ENCODE peak calls at places on chromosome 1, in eight cellular contexts. One of them, this sample, is unnamed.

GRCh38 chr1:184442260-184442659 is 55.4 kb downstream of the C1orf21 start:
- DNase-seq in esophagus squamous epithelium: no peak
- DNase-seq in neural crest cell: no peak
- DNase-seq in fibroblast of pulmonary artery: no peak
- DNase-seq in endothelial cell: no peak
- DNase-seq in foreskin keratinocyte: no peak
- DNase-seq in fibroblast of mammary gland: no peak
- DNase-seq in left ventricle myocardium inferior: no peak
- DNase-seq in this sample: no peak

GRCh38 chr1:165539306-165539705 is 4.5 kb upstream of the LRRC52 start:
- DNase-seq in esophagus squamous epithelium: no peak
- DNase-seq in neural crest cell: no peak
- DNase-seq in fibroblast of pulmonary artery: no peak
- DNase-seq in endothelial cell: no peak
- DNase-seq in foreskin keratinocyte: no peak
- DNase-seq in fibroblast of mammary gland: no peak
- DNase-seq in left ventricle myocardium inferior: no peak
- DNase-seq in this sample: no peak

GRCh38 chr1:9058465-9058864 is 11.0 kb downstream of the SLC2A5 start:
- DNase-seq in esophagus squamous epithelium: no peak
- DNase-seq in neural crest cell: no peak
- DNase-seq in fibroblast of pulmonary artery: peak; percentile 24
- DNase-seq in endothelial cell: no peak
- DNase-seq in foreskin keratinocyte: no peak
- DNase-seq in fibroblast of mammary gland: no peak
- DNase-seq in left ventricle myocardium inferior: no peak
- DNase-seq in this sample: no peak

GRCh38 chr1:65691152-65691900 is 101.4 kb upstream of the PDE4B start:
- DNase-seq in esophagus squamous epithelium: no peak
- DNase-seq in neural crest cell: no peak
- DNase-seq in fibroblast of pulmonary artery: peak; percentile 21
- DNase-seq in endothelial cell: no peak
- DNase-seq in foreskin keratinocyte: no peak
- DNase-seq in fibroblast of mammary gland: no peak
- DNase-seq in left ventricle myocardium inferior: peak; percentile 22
- DNase-seq in this sample: no peak

GRCh38 chr1:62508187-62508758 is 71.4 kb downstream of the USP1 start:
- DNase-seq in esophagus squamous epithelium: no peak
- DNase-seq in neural crest cell: no peak
- DNase-seq in fibroblast of pulmonary artery: peak; percentile 78
- DNase-seq in endothelial cell: no peak
- DNase-seq in foreskin keratinocyte: no peak
- DNase-seq in fibroblast of mammary gland: peak; percentile 67
- DNase-seq in left ventricle myocardium inferior: no peak
- DNase-seq in this sample: peak; percentile 12

GRCh38 chr1:116044071-116044470 is 67.1 kb upstream of the MAB21L3 start:
- DNase-seq in esophagus squamous epithelium: no peak
- DNase-seq in neural crest cell: no peak
- DNase-seq in fibroblast of pulmonary artery: no peak
- DNase-seq in endothelial cell: no peak
- DNase-seq in foreskin keratinocyte: no peak
- DNase-seq in fibroblast of mammary gland: no peak
- DNase-seq in left ventricle myocardium inferior: no peak
- DNase-seq in this sample: no peak

GRCh38 chr1:178630418-178630817 is 94.6 kb upstream of the RALGPS2 start:
- DNase-seq in esophagus squamous epithelium: no peak
- DNase-seq in neural crest cell: no peak
- DNase-seq in fibroblast of pulmonary artery: no peak
- DNase-seq in endothelial cell: no peak
- DNase-seq in foreskin keratinocyte: no peak
- DNase-seq in fibroblast of mammary gland: peak; percentile 57
- DNase-seq in left ventricle myocardium inferior: no peak
- DNase-seq in this sample: no peak

GRCh38 chr1:19203440-19203839 is 6.6 kb downstream of the UBR4 start:
- DNase-seq in esophagus squamous epithelium: no peak
- DNase-seq in neural crest cell: no peak
- DNase-seq in fibroblast of pulmonary artery: peak; percentile 64
- DNase-seq in endothelial cell: no peak
- DNase-seq in foreskin keratinocyte: peak; percentile 21
- DNase-seq in fibroblast of mammary gland: peak; percentile 93
- DNase-seq in left ventricle myocardium inferior: no peak
- DNase-seq in this sample: no peak

GRCh38 chr1:27144920-27145661 is 9.8 kb downstream of the SLC9A1 start:
- DNase-seq in esophagus squamous epithelium: no peak
- DNase-seq in neural crest cell: no peak
- DNase-seq in fibroblast of pulmonary artery: peak; percentile 59
- DNase-seq in endothelial cell: no peak
- DNase-seq in foreskin keratinocyte: no peak
- DNase-seq in fibroblast of mammary gland: peak; percentile 66
- DNase-seq in left ventricle myocardium inferior: no peak
- DNase-seq in this sample: peak; percentile 47

GRCh38 chr1:172874950-172875349 is 175.8 kb downstream of the TNFSF18 start:
- DNase-seq in esophagus squamous epithelium: no peak
- DNase-seq in neural crest cell: no peak
- DNase-seq in fibroblast of pulmonary artery: no peak
- DNase-seq in endothelial cell: no peak
- DNase-seq in foreskin keratinocyte: peak; percentile 27
- DNase-seq in fibroblast of mammary gland: no peak
- DNase-seq in left ventricle myocardium inferior: no peak
- DNase-seq in this sample: no peak

GRCh38 chr1:233584931-233585330 is 29.0 kb upstream of the KCNK1 start:
- DNase-seq in esophagus squamous epithelium: no peak
- DNase-seq in neural crest cell: no peak
- DNase-seq in fibroblast of pulmonary artery: no peak
- DNase-seq in endothelial cell: no peak
- DNase-seq in foreskin keratinocyte: no peak
- DNase-seq in fibroblast of mammary gland: no peak
- DNase-seq in left ventricle myocardium inferior: no peak
- DNase-seq in this sample: no peak

GRCh38 chr1:187212377-187212776 is 383.6 kb downstream of the PLA2G4A start:
- DNase-seq in esophagus squamous epithelium: no peak
- DNase-seq in neural crest cell: no peak
- DNase-seq in fibroblast of pulmonary artery: no peak
- DNase-seq in endothelial cell: no peak
- DNase-seq in foreskin keratinocyte: no peak
- DNase-seq in fibroblast of mammary gland: no peak
- DNase-seq in left ventricle myocardium inferior: no peak
- DNase-seq in this sample: no peak

GRCh38 chr1:70277875-70278274 is 56.7 kb downstream of the SRSF11 start:
- DNase-seq in esophagus squamous epithelium: no peak
- DNase-seq in neural crest cell: no peak
- DNase-seq in fibroblast of pulmonary artery: no peak
- DNase-seq in endothelial cell: no peak
- DNase-seq in foreskin keratinocyte: no peak
- DNase-seq in fibroblast of mammary gland: no peak
- DNase-seq in left ventricle myocardium inferior: no peak
- DNase-seq in this sample: no peak

GRCh38 chr1:31336687-31337467 is 36.0 kb downstream of the FABP3 start:
- DNase-seq in esophagus squamous epithelium: no peak
- DNase-seq in neural crest cell: no peak
- DNase-seq in fibroblast of pulmonary artery: no peak
- DNase-seq in endothelial cell: no peak
- DNase-seq in foreskin keratinocyte: no peak
- DNase-seq in fibroblast of mammary gland: no peak
- DNase-seq in left ventricle myocardium inferior: no peak
- DNase-seq in this sample: no peak

GRCh38 chr1:114979278-114979891 is 50.2 kb upstream of the TSHB start:
- DNase-seq in esophagus squamous epithelium: no peak
- DNase-seq in neural crest cell: peak; percentile 67
- DNase-seq in fibroblast of pulmonary artery: peak; percentile 73
- DNase-seq in endothelial cell: peak; percentile 72
- DNase-seq in foreskin keratinocyte: peak; percentile 6
- DNase-seq in fibroblast of mammary gland: peak; percentile 60
- DNase-seq in left ventricle myocardium inferior: peak; percentile 18
- DNase-seq in this sample: peak; percentile 58

GRCh38 chr1:22118291-22118992 is 24.5 kb downstream of the WNT4 start:
- DNase-seq in esophagus squamous epithelium: no peak
- DNase-seq in neural crest cell: no peak
- DNase-seq in fibroblast of pulmonary artery: no peak
- DNase-seq in endothelial cell: no peak
- DNase-seq in foreskin keratinocyte: no peak
- DNase-seq in fibroblast of mammary gland: no peak
- DNase-seq in left ventricle myocardium inferior: no peak
- DNase-seq in this sample: no peak

GRCh38 chr1:248686815-248687214 is 15.8 kb downstream of the OR14I1 start:
- DNase-seq in esophagus squamous epithelium: no peak
- DNase-seq in neural crest cell: no peak
- DNase-seq in fibroblast of pulmonary artery: no peak
- DNase-seq in endothelial cell: no peak
- DNase-seq in foreskin keratinocyte: no peak
- DNase-seq in fibroblast of mammary gland: no peak
- DNase-seq in left ventricle myocardium inferior: no peak
- DNase-seq in this sample: no peak

GRCh38 chr1:30348147-30348546 is 375.2 kb downstream of the MATN1 start:
- DNase-seq in esophagus squamous epithelium: no peak
- DNase-seq in neural crest cell: no peak
- DNase-seq in fibroblast of pulmonary artery: no peak
- DNase-seq in endothelial cell: no peak
- DNase-seq in foreskin keratinocyte: no peak
- DNase-seq in fibroblast of mammary gland: no peak
- DNase-seq in left ventricle myocardium inferior: no peak
- DNase-seq in this sample: no peak

GRCh38 chr1:180598333-180598979 is 33.4 kb upstream of the XPR1 start:
- DNase-seq in esophagus squamous epithelium: no peak
- DNase-seq in neural crest cell: no peak
- DNase-seq in fibroblast of pulmonary artery: no peak
- DNase-seq in endothelial cell: no peak
- DNase-seq in foreskin keratinocyte: no peak
- DNase-seq in fibroblast of mammary gland: no peak
- DNase-seq in left ventricle myocardium inferior: no peak
- DNase-seq in this sample: no peak

GRCh38 chr1:215273838-215274516 is 191.4 kb downstream of the KCNK2 start:
- DNase-seq in esophagus squamous epithelium: no peak
- DNase-seq in neural crest cell: no peak
- DNase-seq in fibroblast of pulmonary artery: peak; percentile 78
- DNase-seq in endothelial cell: no peak
- DNase-seq in foreskin keratinocyte: peak; percentile 60
- DNase-seq in fibroblast of mammary gland: peak; percentile 89
- DNase-seq in left ventricle myocardium inferior: no peak
- DNase-seq in this sample: no peak

GRCh38 chr1:150257624-150258274 is at the start of gene CA14:
- DNase-seq in esophagus squamous epithelium: no peak
- DNase-seq in neural crest cell: no peak
- DNase-seq in fibroblast of pulmonary artery: no peak
- DNase-seq in endothelial cell: peak; percentile 40
- DNase-seq in foreskin keratinocyte: no peak
- DNase-seq in fibroblast of mammary gland: no peak
- DNase-seq in left ventricle myocardium inferior: peak; percentile 36
- DNase-seq in this sample: no peak

GRCh38 chr1:41661428-41662060 is 177.1 kb upstream of the EDN2 start:
- DNase-seq in esophagus squamous epithelium: no peak
- DNase-seq in neural crest cell: no peak
- DNase-seq in fibroblast of pulmonary artery: no peak
- DNase-seq in endothelial cell: no peak
- DNase-seq in foreskin keratinocyte: no peak
- DNase-seq in fibroblast of mammary gland: no peak
- DNase-seq in left ventricle myocardium inferior: no peak
- DNase-seq in this sample: no peak

GRCh38 chr1:42851960-42852607 is 5.7 kb downstream of the ZNF691 start:
- DNase-seq in esophagus squamous epithelium: no peak
- DNase-seq in neural crest cell: no peak
- DNase-seq in fibroblast of pulmonary artery: no peak
- DNase-seq in endothelial cell: no peak
- DNase-seq in foreskin keratinocyte: no peak
- DNase-seq in fibroblast of mammary gland: no peak
- DNase-seq in left ventricle myocardium inferior: no peak
- DNase-seq in this sample: no peak

GRCh38 chr1:77031101-77031662 is 163.9 kb downstream of the ST6GALNAC5 start:
- DNase-seq in esophagus squamous epithelium: no peak
- DNase-seq in neural crest cell: no peak
- DNase-seq in fibroblast of pulmonary artery: peak; percentile 40
- DNase-seq in endothelial cell: no peak
- DNase-seq in foreskin keratinocyte: peak; percentile 46
- DNase-seq in fibroblast of mammary gland: peak; percentile 86
- DNase-seq in left ventricle myocardium inferior: no peak
- DNase-seq in this sample: no peak
- TF ChIP-seq CTCF in esophagus squamous epithelium: no peak
- TF ChIP-seq CTCF in neural crest cell: no peak
- TF ChIP-seq CTCF in fibroblast of pulmonary artery: no peak
- TF ChIP-seq CTCF in endothelial cell: no peak
- TF ChIP-seq CTCF in foreskin keratinocyte: peak; percentile 71
- TF ChIP-seq CTCF in fibroblast of mammary gland: peak; percentile 39
- TF ChIP-seq CTCF in left ventricle myocardium inferior: no peak
- TF ChIP-seq CTCF in this sample: no peak

DNA sequence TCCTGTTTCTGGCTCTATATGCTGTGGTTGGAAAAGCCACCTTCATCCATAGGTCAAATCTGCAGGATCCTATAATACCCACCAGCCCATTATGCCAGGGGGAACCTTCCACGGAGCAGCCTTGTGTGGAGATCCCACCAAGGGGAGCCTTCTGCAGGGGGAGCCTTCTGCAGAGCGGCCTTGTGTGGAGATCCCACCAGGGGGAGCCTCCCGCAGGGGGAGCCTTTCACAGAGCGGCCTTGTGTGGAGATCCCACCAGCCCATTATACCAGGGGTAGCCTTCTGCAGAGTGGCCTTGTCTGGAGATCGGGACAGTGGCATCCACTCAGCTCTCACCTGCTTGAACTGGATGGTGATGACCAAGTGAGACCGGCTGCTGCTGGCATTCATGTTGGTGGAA is 85.3 kb downstream of the SCCPDH start:
- DNase-seq in esophagus squamous epithelium: no peak
- DNase-seq in neural crest cell: no peak
- DNase-seq in fibroblast of pulmonary artery: no peak
- DNase-seq in endothelial cell: no peak
- DNase-seq in foreskin keratinocyte: no peak
- DNase-seq in fibroblast of mammary gland: no peak
- DNase-seq in left ventricle myocardium inferior: no peak
- DNase-seq in this sample: no peak
- TF ChIP-seq CTCF in esophagus squamous epithelium: no peak
- TF ChIP-seq CTCF in neural crest cell: no peak
- TF ChIP-seq CTCF in fibroblast of pulmonary artery: no peak
- TF ChIP-seq CTCF in endothelial cell: no peak
- TF ChIP-seq CTCF in foreskin keratinocyte: no peak
- TF ChIP-seq CTCF in fibroblast of mammary gland: no peak
- TF ChIP-seq CTCF in left ventricle myocardium inferior: no peak
- TF ChIP-seq CTCF in this sample: peak; percentile 21

GRCh38 chr1:238953448-238953847 is 432.9 kb upstream of the CHRM3 start:
- DNase-seq in esophagus squamous epithelium: no peak
- DNase-seq in neural crest cell: no peak
- DNase-seq in fibroblast of pulmonary artery: no peak
- DNase-seq in endothelial cell: no peak
- DNase-seq in foreskin keratinocyte: no peak
- DNase-seq in fibroblast of mammary gland: no peak
- DNase-seq in left ventricle myocardium inferior: no peak
- DNase-seq in this sample: no peak
- TF ChIP-seq CTCF in esophagus squamous epithelium: no peak
- TF ChIP-seq CTCF in neural crest cell: peak; percentile 51
- TF ChIP-seq CTCF in fibroblast of pulmonary artery: no peak
- TF ChIP-seq CTCF in endothelial cell: peak; percentile 58
- TF ChIP-seq CTCF in foreskin keratinocyte: no peak
- TF ChIP-seq CTCF in fibroblast of mammary gland: peak; percentile 13
- TF ChIP-seq CTCF in left ventricle myocardium inferior: no peak
- TF ChIP-seq CTCF in this sample: peak; percentile 27

DNA sequence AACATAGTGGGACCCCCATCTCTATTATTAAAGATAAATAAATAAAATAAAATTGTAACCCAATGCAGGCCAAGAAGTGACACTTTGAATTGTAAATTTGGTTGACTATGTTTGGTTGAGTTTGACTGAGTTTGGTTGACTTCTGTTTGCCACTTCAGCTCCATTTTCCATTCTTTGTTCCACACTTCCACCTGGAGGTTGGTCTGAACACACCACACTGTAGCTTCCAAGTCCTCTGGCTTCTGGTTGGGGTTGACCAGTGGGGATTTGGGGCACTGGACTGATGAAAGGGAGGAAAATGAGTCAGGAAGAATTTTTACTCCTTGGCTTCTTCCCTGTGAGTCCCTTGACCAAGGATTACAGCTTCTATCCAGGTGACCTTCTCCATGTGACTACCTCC is 40.6 kb upstream of the DIPK1A start:
- DNase-seq in esophagus squamous epithelium: no peak
- DNase-seq in neural crest cell: no peak
- DNase-seq in fibroblast of pulmonary artery: no peak
- DNase-seq in endothelial cell: no peak
- DNase-seq in foreskin keratinocyte: no peak
- DNase-seq in fibroblast of mammary gland: no peak
- DNase-seq in left ventricle myocardium inferior: no peak
- DNase-seq in this sample: no peak
- TF ChIP-seq CTCF in esophagus squamous epithelium: no peak
- TF ChIP-seq CTCF in neural crest cell: no peak
- TF ChIP-seq CTCF in fibroblast of pulmonary artery: no peak
- TF ChIP-seq CTCF in endothelial cell: no peak
- TF ChIP-seq CTCF in foreskin keratinocyte: peak; percentile 28
- TF ChIP-seq CTCF in fibroblast of mammary gland: no peak
- TF ChIP-seq CTCF in left ventricle myocardium inferior: no peak
- TF ChIP-seq CTCF in this sample: no peak

This sample was measured in BE2C.